ENCODE peak calls at places on chromosomes 12 and 14, in six cellular contexts. Q is IMR-90, K is spleen, Z is A549, J is stomach, S is HCT116. X is an unnamed sample. For H3K4me1, the result is how much of the 10 kb centered on the place peaks cover.

GRCh38 chr12:12926571-12927071 is 25.3 kb downstream of the GPRC5D start:
- DNase-seq in Q (no peak), K (no peak), Z (peak), J (no peak), S (no peak), X (no peak)

GRCh38 chr12:64528616-64529015 is 76.7 kb downstream of the TBK1 start:
- DNase-seq in Q (peak), K (no peak), Z (no peak), J (no peak), S (no peak), X (no peak)

GRCh38 chr12:118981285-118982201 is at the start of gene SRRM4:
- DNase-seq in Q (no peak), K (no peak), Z (no peak), J (peak), S (no peak), X (no peak)

GRCh38 chr14:23457587-23458445 is 11.7 kb upstream of the NGDN start:
- DNase-seq in Q (no peak), K (no peak), Z (peak), J (no peak), S (no peak), X (no peak)

GRCh38 chr14:59310644-59311043 is 122.2 kb downstream of the DAAM1 start:
- DNase-seq in Q (no peak), K (no peak), Z (no peak), J (no peak), S (no peak), X (no peak)

GRCh38 chr12:127389923-127390322 is 877.0 kb upstream of the TMEM132C start:
- DNase-seq in Q (peak), K (no peak), Z (peak), J (no peak), S (no peak), X (no peak)

GRCh38 chr12:52207895-52208294 is 16.1 kb upstream of the KRT80 start:
- DNase-seq in Q (peak), K (peak), Z (no peak), J (peak), S (no peak), X (peak)

GRCh38 chr12:131677699-131678098 is 33.2 kb upstream of the SFSWAP start:
- DNase-seq in Q (no peak), K (peak), Z (no peak), J (no peak), S (no peak), X (no peak)

GRCh38 chr14:51540364-51540763 is 111.3 kb upstream of the FRMD6 start:
- DNase-seq in Q (peak), K (no peak), Z (no peak), J (no peak), S (no peak), X (no peak)

GRCh38 chr12:75452675-75453330 is 27.8 kb upstream of the GLIPR1 start:
- DNase-seq in Q (peak), K (no peak), Z (peak), J (no peak), S (no peak), X (no peak)

GRCh38 chr12:14111230-14111865 is 129.9 kb upstream of the GRIN2B start:
- DNase-seq in Q (no peak), K (no peak), Z (peak), J (no peak), S (peak), X (no peak)

GRCh38 chr12:57085999-57086950 is 2.6 kb upstream of the NAB2 start:
- DNase-seq in Q (peak), K (peak), Z (peak), J (peak), S (no peak), X (peak)

GRCh38 chr12:94732367-94732990 is 82.1 kb upstream of the TMCC3 start:
- DNase-seq in Q (no peak), K (no peak), Z (no peak), J (no peak), S (no peak), X (no peak)

GRCh38 chr12:68521321-68521839 is 89.3 kb upstream of the RAP1B start:
- DNase-seq in Q (peak), K (no peak), Z (peak), J (no peak), S (no peak), X (no peak)

GRCh38 chr12:3598896-3599295 is 107.9 kb downstream of the PRMT8 start:
- DNase-seq in Q (no peak), K (peak), Z (no peak), J (no peak), S (no peak), X (no peak)
- H3K4me1 ChIP-seq in Q (under half), K (under half), Z (under half), J (under half), S (under half), X (under half)

GRCh38 chr12:115417610-115418009 is 733.6 kb upstream of the TBX3 start:
- DNase-seq in Q (no peak), K (no peak), Z (no peak), J (no peak), S (no peak), X (no peak)
- H3K27ac ChIP-seq in Q (no peak), K (no peak), Z (no peak), J (no peak), S (no peak), X (no peak)

GRCh38 chr12:6765048-6765633 is 1.0 kb upstream of the PTMS start:
- DNase-seq in Q (no peak), K (no peak), Z (peak), J (no peak), S (no peak), X (no peak)
- TF ChIP-seq POLR2A in Q (no peak), K (no peak), Z (peak), J (no peak), S (no peak), X (no peak)

GRCh38 chr14:66038214-66038977 is 447.8 kb upstream of the CCDC196 start:
- DNase-seq in Q (peak), K (no peak), Z (peak), J (no peak), S (no peak), X (no peak)

GRCh38 chr14:66043921-66044320 is 442.2 kb upstream of the CCDC196 start:
- DNase-seq in Q (no peak), K (no peak), Z (no peak), J (no peak), S (no peak), X (no peak)

GRCh38 chr14:66037361-66037760 is 448.8 kb upstream of the CCDC196 start:
- DNase-seq in Q (no peak), K (no peak), Z (no peak), J (no peak), S (no peak), X (no peak)

GRCh38 chr14:66036598-66036997 is 449.6 kb upstream of the CCDC196 start:
- DNase-seq in Q (no peak), K (no peak), Z (no peak), J (no peak), S (no peak), X (no peak)

GRCh38 chr14:66039495-66039894 is 446.7 kb upstream of the CCDC196 start:
- DNase-seq in Q (no peak), K (no peak), Z (no peak), J (no peak), S (no peak), X (no peak)
- H3K4me1 ChIP-seq in Q (under half), K (under half), Z (under half), J (under half), S (under half), X (under half)

GRCh38 chr14:58296731-58297130 is 1.6 kb upstream of the ARID4A start:
- DNase-seq in Q (peak), K (no peak), Z (no peak), J (no peak), S (no peak), X (no peak)
- H3K27ac ChIP-seq in Q (no peak), K (peak), Z (peak), J (peak), S (peak), X (no peak)

DNA sequence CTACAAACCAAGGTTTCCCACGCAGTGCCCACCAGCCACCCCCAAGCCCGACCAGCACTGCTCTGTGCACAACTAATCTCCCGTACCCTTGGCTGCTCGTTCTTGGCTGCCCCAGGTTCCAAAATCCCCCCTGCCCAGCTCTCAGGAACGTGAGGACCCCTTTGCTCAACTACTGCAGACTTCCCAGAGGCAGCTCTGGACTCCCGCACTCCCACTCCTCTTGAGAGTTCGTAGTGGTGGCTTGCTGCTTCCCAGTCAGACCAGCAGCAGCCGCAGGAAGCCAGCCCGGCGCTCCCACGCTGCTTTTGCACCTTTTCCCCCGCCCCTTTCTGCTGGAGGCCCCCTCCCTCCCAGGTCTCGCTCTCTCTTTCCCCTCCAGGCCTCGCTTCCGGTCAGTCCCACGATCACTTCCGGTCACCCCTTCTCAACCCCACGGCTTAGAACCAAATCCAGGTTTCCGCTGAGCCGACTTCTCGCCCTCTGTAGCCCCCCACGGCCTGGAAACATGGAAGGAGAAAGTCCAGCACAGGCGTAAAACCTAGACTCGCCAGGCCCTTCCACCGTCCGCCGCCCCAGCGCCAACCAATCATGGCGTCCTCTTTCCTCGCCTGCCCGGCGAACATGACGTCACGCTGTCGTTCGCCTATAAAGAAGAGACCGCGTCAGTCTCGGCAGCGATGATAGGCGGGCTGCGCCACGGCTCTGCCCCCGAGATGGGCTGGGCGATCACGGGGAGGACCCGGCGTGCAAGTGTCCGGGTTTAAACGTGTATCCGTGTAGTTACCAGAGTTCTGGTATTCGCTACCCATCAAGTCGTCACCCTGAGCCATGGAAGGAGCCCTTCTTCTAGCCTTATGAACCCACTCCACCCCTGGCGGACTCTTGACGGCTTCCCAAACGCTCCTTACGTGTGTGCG is at the start of gene TFCP2:
- DNase-seq in Q (peak), K (peak), Z (peak), J (peak), S (peak), X (peak)
- TF ChIP-seq POLR2A in Q (peak), K (no peak), Z (peak), J (no peak), S (peak), X (peak)

DNA sequence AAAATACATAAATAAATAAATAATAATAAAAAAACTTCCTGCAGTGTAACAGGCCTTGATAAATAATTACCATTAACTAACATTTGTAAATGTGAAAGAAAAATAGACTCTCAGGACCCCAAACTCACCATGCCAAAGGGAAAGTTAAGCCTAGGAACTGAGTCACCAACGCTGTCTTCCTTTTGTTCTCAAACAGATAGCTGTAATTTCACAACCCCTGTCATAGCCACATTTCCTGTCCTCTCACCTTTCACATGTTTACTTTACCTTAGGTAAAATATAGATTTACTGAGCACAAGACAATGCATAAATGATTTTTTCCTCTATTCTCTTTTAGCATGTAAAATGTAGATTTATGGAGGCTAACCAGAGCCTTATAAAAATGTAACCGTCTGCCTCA is 35.9 kb upstream of the CHST11 start:
- DNase-seq in Q (no peak), K (no peak), Z (no peak), J (no peak), S (no peak), X (no peak)
- H3K4me1 ChIP-seq in Q (under half), K (under half), Z (under half), J (under half), S (under half), X (under half)

X was measured in ovary.